ENCODE peak calls at places on chromosomes 13 and 19, in four cellular contexts. N is fibroblast of lung, L is C1 segment of cervical spinal cord, D is GM12864. O is an unnamed sample.
A peak's percentile ranks its signal among the peaks of the same experiment; 100 is the strongest.

GRCh38 chr19:1102407-1103106 is 1.2 kb upstream of the GPX4 start:
- DNase-seq in N (peak; percentile 100), L (no peak), D (peak; percentile 66), O (no peak)

GRCh38 chr13:30744056-30744684 is 8.8 kb downstream of the ALOX5AP start:
- DNase-seq in N (peak; percentile 60), L (no peak), D (peak; percentile 95), O (no peak)

GRCh38 chr19:46529622-46530451 is 34.2 kb upstream of the PNMA8B start:
- DNase-seq in N (peak; percentile 66), L (peak; percentile 21), D (no peak), O (peak; percentile 15)

GRCh38 chr19:29666634-29667389 is 1.6 kb downstream of the PLEKHF1 start:
- DNase-seq in N (peak; percentile 76), L (peak; percentile 19), D (no peak), O (no peak)

GRCh38 chr19:57078802-57079201 is 41.0 kb upstream of the USP29 start:
- DNase-seq in N (no peak), L (no peak), D (no peak), O (peak; percentile 4)

GRCh38 chr13:92103673-92104296 is 705.4 kb downstream of the GPC5 start:
- DNase-seq in N (peak; percentile 17), L (no peak), D (no peak), O (no peak)

GRCh38 chr19:45161715-45162463 is 1.1 kb upstream of the NKPD1 start:
- DNase-seq in N (peak; percentile 31), L (no peak), D (no peak), O (peak; percentile 8)

GRCh38 chr13:59422646-59423045 is 741.1 kb downstream of the DIAPH3 start:
- DNase-seq in N (no peak), L (no peak), D (no peak), O (no peak)

GRCh38 chr19:34355201-34355600 is 9.8 kb upstream of the GPI start:
- DNase-seq in N (no peak), L (no peak), D (no peak), O (no peak)

GRCh38 chr13:98450495-98451167 is 126.3 kb downstream of the STK24 start:
- DNase-seq in N (no peak), L (peak; percentile 48), D (no peak), O (peak; percentile 48)

GRCh38 chr19:10603873-10604459 is 16.9 kb upstream of the AP1M2 start:
- DNase-seq in N (no peak), L (peak; percentile 11), D (no peak), O (peak; percentile 15)

GRCh38 chr19:11446652-11447301 is 11.3 kb downstream of the PRKCSH start:
- DNase-seq in N (peak; percentile 27), L (peak; percentile 79), D (no peak), O (peak; percentile 87)

GRCh38 chr13:92196566-92197256 is 798.3 kb downstream of the GPC5 start:
- DNase-seq in N (peak; percentile 51), L (no peak), D (no peak), O (no peak)

GRCh38 chr13:110853235-110853721 is 61.6 kb downstream of the ANKRD10 start:
- DNase-seq in N (no peak), L (no peak), D (no peak), O (no peak)

GRCh38 chr19:28428644-28429348 is 784.2 kb downstream of the UQCRFS1 start:
- DNase-seq in N (no peak), L (no peak), D (no peak), O (no peak)

GRCh38 chr13:34302596-34302995 is 484.6 kb downstream of the RFC3 start:
- DNase-seq in N (no peak), L (no peak), D (no peak), O (no peak)

GRCh38 chr19:8242212-8242821 is 33.1 kb downstream of the CERS4 start:
- DNase-seq in N (no peak), L (no peak), D (no peak), O (no peak)

GRCh38 chr19:40962460-40962961 is 28.6 kb upstream of the CYP2B6 start:
- DNase-seq in N (no peak), L (no peak), D (no peak), O (no peak)

GRCh38 chr19:31436121-31436776 is 87.0 kb upstream of the TSHZ3 start:
- DNase-seq in N (no peak), L (no peak), D (no peak), O (no peak)

GRCh38 chr19:55377356-55378131 is 918 bp downstream of the TMEM190 start:
- DNase-seq in N (no peak), L (no peak), D (no peak), O (no peak)

GRCh38 chr19:2282062-2282861 is at the start of gene PEAK3:
- DNase-seq in N (peak; percentile 39), L (peak; percentile 70), D (no peak), O (peak; percentile 26)

GRCh38 chr13:21674271-21675009 is 3.6 kb downstream of the FGF9 start:
- DNase-seq in N (no peak), L (no peak), D (no peak), O (no peak)

O was measured in hypothalamus.